ENCODE peak calls at places on chromosome 16, in five cellular contexts. One of them, this sample, is unnamed. For H3K27me3 and H3K4me1, the result is how much of the 10 kb centered on the place peaks cover.

GRCh38 chr16:58339452-58339938 is 44.7 kb upstream of the PRSS54 start:
- DNase-seq in K562: no peak
- DNase-seq in CD4-positive, alpha-beta memory T cell: no peak
- DNase-seq in IMR-90: no peak
- DNase-seq in stomach: no peak
- DNase-seq in this sample: no peak

GRCh38 chr16:67917140-67917851 is 14.4 kb downstream of the CTRL start:
- DNase-seq in stomach: no peak
- DNase-seq in K562: no peak
- DNase-seq in IMR-90: peak
- DNase-seq in CD4-positive, alpha-beta memory T cell: no peak
- DNase-seq in this sample: no peak

GRCh38 chr16:79316004-79316458 is 284.5 kb downstream of the MAF start:
- DNase-seq in K562: no peak
- DNase-seq in CD4-positive, alpha-beta memory T cell: no peak
- DNase-seq in stomach: no peak
- DNase-seq in IMR-90: no peak
- DNase-seq in this sample: no peak

GRCh38 chr16:87384162-87384999 is 805 bp upstream of the FBXO31 start:
- DNase-seq in IMR-90: no peak
- DNase-seq in stomach: peak
- DNase-seq in CD4-positive, alpha-beta memory T cell: no peak
- DNase-seq in K562: no peak
- DNase-seq in this sample: peak

GRCh38 chr16:58419241-58420012 is 27.2 kb downstream of the GINS3 start:
- DNase-seq in CD4-positive, alpha-beta memory T cell: no peak
- DNase-seq in IMR-90: no peak
- DNase-seq in stomach: no peak
- DNase-seq in K562: no peak
- DNase-seq in this sample: no peak

GRCh38 chr16:168424-168823 is 2.6 kb downstream of the HBM start:
- DNase-seq in CD4-positive, alpha-beta memory T cell: no peak
- DNase-seq in stomach: no peak
- DNase-seq in K562: no peak
- DNase-seq in IMR-90: no peak
- DNase-seq in this sample: no peak

GRCh38 chr16:6694636-6695035 is 638.0 kb upstream of the RBFOX1 start:
- DNase-seq in K562: no peak
- DNase-seq in CD4-positive, alpha-beta memory T cell: no peak
- DNase-seq in stomach: no peak
- DNase-seq in IMR-90: no peak
- DNase-seq in this sample: no peak

GRCh38 chr16:87881327-87882200 is 12.3 kb upstream of the SLC7A5 start:
- DNase-seq in K562: no peak
- DNase-seq in stomach: no peak
- DNase-seq in IMR-90: no peak
- DNase-seq in CD4-positive, alpha-beta memory T cell: no peak
- DNase-seq in this sample: no peak

GRCh38 chr16:74605746-74606520 is 981 bp downstream of the GLG1 start:
- DNase-seq in IMR-90: no peak
- DNase-seq in CD4-positive, alpha-beta memory T cell: no peak
- DNase-seq in stomach: no peak
- DNase-seq in K562: peak
- DNase-seq in this sample: no peak

GRCh38 chr16:65574311-65574966 is 452.6 kb upstream of the CDH11 start:
- DNase-seq in stomach: no peak
- DNase-seq in IMR-90: no peak
- DNase-seq in K562: no peak
- DNase-seq in CD4-positive, alpha-beta memory T cell: no peak
- DNase-seq in this sample: no peak

GRCh38 chr16:55576369-55576768 is 9.9 kb downstream of the CAPNS2 start:
- DNase-seq in CD4-positive, alpha-beta memory T cell: no peak
- DNase-seq in K562: no peak
- DNase-seq in stomach: no peak
- DNase-seq in IMR-90: no peak
- DNase-seq in this sample: no peak

GRCh38 chr16:6447046-6447445 is 885.6 kb upstream of the RBFOX1 start:
- DNase-seq in IMR-90: no peak
- DNase-seq in K562: no peak
- DNase-seq in CD4-positive, alpha-beta memory T cell: no peak
- DNase-seq in stomach: no peak
- DNase-seq in this sample: no peak

GRCh38 chr16:28534542-28535373 is 4.0 kb downstream of the NUPR1 start:
- DNase-seq in K562: no peak
- DNase-seq in CD4-positive, alpha-beta memory T cell: peak
- DNase-seq in IMR-90: no peak
- DNase-seq in stomach: peak
- DNase-seq in this sample: peak

GRCh38 chr16:14301150-14302030 is 230.3 kb downstream of the MRTFB start:
- DNase-seq in CD4-positive, alpha-beta memory T cell: no peak
- DNase-seq in IMR-90: no peak
- DNase-seq in K562: peak
- DNase-seq in stomach: peak
- DNase-seq in this sample: no peak

GRCh38 chr16:12546918-12547607 is 256.6 kb downstream of the CPPED1 start:
- DNase-seq in CD4-positive, alpha-beta memory T cell: no peak
- DNase-seq in IMR-90: peak
- DNase-seq in stomach: no peak
- DNase-seq in K562: no peak
- DNase-seq in this sample: no peak

GRCh38 chr16:25690563-25691143 is 1.1 kb upstream of the HS3ST4 start:
- DNase-seq in CD4-positive, alpha-beta memory T cell: no peak
- DNase-seq in IMR-90: no peak
- DNase-seq in K562: no peak
- DNase-seq in stomach: peak
- DNase-seq in this sample: no peak

GRCh38 chr16:65305588-65305987 is 183.7 kb upstream of the CDH11 start:
- DNase-seq in IMR-90: no peak
- DNase-seq in stomach: no peak
- DNase-seq in CD4-positive, alpha-beta memory T cell: no peak
- DNase-seq in K562: no peak
- DNase-seq in this sample: no peak

GRCh38 chr16:73231969-73232554 is 184.1 kb upstream of the ZFHX3 start:
- DNase-seq in CD4-positive, alpha-beta memory T cell: no peak
- DNase-seq in stomach: no peak
- DNase-seq in K562: no peak
- DNase-seq in IMR-90: no peak
- DNase-seq in this sample: no peak

GRCh38 chr16:71585318-71585703 is 8.4 kb upstream of the TAT start:
- DNase-seq in CD4-positive, alpha-beta memory T cell: no peak
- DNase-seq in IMR-90: no peak
- DNase-seq in K562: no peak
- DNase-seq in stomach: no peak
- DNase-seq in this sample: no peak

GRCh38 chr16:695355-696089 is 5.3 kb upstream of the WDR24 start:
- DNase-seq in stomach: peak
- DNase-seq in CD4-positive, alpha-beta memory T cell: peak
- DNase-seq in K562: peak
- DNase-seq in IMR-90: no peak
- DNase-seq in this sample: no peak

GRCh38 chr16:9850716-9851115 is 331.5 kb downstream of the GRIN2A start:
- DNase-seq in CD4-positive, alpha-beta memory T cell: no peak
- DNase-seq in K562: no peak
- DNase-seq in stomach: no peak
- DNase-seq in IMR-90: no peak
- DNase-seq in this sample: no peak

GRCh38 chr16:8967437-8967821 is 3.7 kb upstream of the USP7 start:
- DNase-seq in K562: peak
- DNase-seq in IMR-90: no peak
- DNase-seq in CD4-positive, alpha-beta memory T cell: no peak
- DNase-seq in stomach: no peak
- DNase-seq in this sample: no peak

DNA sequence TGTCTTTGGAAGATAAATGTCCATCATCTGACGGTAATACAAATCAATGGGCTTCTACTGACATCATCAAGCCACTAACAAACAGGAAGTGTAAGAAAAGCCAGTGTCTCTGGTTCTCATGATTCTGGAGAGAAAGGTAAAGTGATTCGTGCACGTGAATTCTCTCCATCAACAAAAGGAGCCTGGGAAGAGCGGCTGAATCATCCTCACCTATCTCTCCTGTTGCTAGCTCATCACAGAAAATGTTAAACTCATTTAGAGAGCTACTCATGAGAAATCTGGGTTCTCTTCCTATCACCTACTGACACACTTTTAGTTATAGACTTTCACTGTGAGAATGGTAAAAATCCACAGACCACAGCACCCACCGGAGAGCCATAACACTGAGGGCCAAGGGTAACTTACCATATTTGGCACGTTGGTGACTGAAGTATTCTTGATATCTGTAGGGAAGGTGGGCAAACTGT is 70.3 kb downstream of the CREBBP start:
- DNase-seq in CD4-positive, alpha-beta memory T cell: no peak
- DNase-seq in stomach: no peak
- DNase-seq in K562: no peak
- DNase-seq in IMR-90: no peak
- DNase-seq in this sample: no peak
- H3K4me3 ChIP-seq in CD4-positive, alpha-beta memory T cell: no peak
- H3K4me3 ChIP-seq in stomach: no peak
- H3K4me3 ChIP-seq in K562: no peak
- H3K4me3 ChIP-seq in IMR-90: no peak
- H3K4me3 ChIP-seq in this sample: no peak

GRCh38 chr16:11472410-11472809 is 114.3 kb downstream of the LITAF start:
- DNase-seq in stomach: no peak
- DNase-seq in CD4-positive, alpha-beta memory T cell: no peak
- DNase-seq in IMR-90: no peak
- DNase-seq in K562: no peak
- DNase-seq in this sample: no peak

GRCh38 chr16:11474617-11475291 is 112.0 kb downstream of the LITAF start:
- DNase-seq in IMR-90: no peak
- DNase-seq in CD4-positive, alpha-beta memory T cell: no peak
- DNase-seq in stomach: peak
- DNase-seq in K562: no peak
- DNase-seq in this sample: no peak

GRCh38 chr16:11471548-11471947 is 115.2 kb downstream of the LITAF start:
- DNase-seq in K562: no peak
- DNase-seq in IMR-90: no peak
- DNase-seq in CD4-positive, alpha-beta memory T cell: no peak
- DNase-seq in stomach: no peak
- DNase-seq in this sample: no peak

GRCh38 chr16:11472851-11473250 is 113.9 kb downstream of the LITAF start:
- DNase-seq in IMR-90: no peak
- DNase-seq in stomach: no peak
- DNase-seq in CD4-positive, alpha-beta memory T cell: no peak
- DNase-seq in K562: no peak
- DNase-seq in this sample: no peak

DNA sequence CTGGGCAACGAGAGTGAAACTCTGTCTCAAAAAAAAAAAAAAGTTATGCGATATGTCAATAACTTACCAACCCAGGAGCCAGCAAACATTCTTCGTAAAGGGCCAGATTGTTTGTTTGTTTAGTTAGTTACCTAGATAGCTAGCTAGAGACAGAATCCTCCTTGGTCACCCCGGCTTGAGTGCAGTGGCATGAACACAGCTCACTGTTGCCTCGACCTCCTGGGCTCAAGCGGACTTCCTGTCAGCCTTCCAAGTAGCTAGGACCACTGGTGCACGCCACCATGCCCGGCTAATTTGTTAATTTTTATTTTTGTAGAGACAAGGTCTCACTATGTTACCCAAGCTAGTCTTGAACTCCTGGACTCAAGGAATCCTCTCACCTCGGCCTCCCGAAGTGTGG is 113.0 kb downstream of the LITAF start:
- DNase-seq in K562: no peak
- DNase-seq in stomach: no peak
- DNase-seq in CD4-positive, alpha-beta memory T cell: no peak
- DNase-seq in IMR-90: no peak
- DNase-seq in this sample: no peak
- H3K27me3 ChIP-seq in K562: under half
- H3K27me3 ChIP-seq in stomach: under half
- H3K27me3 ChIP-seq in CD4-positive, alpha-beta memory T cell: under half
- H3K27me3 ChIP-seq in IMR-90: under half
- H3K27me3 ChIP-seq in this sample: under half

DNA sequence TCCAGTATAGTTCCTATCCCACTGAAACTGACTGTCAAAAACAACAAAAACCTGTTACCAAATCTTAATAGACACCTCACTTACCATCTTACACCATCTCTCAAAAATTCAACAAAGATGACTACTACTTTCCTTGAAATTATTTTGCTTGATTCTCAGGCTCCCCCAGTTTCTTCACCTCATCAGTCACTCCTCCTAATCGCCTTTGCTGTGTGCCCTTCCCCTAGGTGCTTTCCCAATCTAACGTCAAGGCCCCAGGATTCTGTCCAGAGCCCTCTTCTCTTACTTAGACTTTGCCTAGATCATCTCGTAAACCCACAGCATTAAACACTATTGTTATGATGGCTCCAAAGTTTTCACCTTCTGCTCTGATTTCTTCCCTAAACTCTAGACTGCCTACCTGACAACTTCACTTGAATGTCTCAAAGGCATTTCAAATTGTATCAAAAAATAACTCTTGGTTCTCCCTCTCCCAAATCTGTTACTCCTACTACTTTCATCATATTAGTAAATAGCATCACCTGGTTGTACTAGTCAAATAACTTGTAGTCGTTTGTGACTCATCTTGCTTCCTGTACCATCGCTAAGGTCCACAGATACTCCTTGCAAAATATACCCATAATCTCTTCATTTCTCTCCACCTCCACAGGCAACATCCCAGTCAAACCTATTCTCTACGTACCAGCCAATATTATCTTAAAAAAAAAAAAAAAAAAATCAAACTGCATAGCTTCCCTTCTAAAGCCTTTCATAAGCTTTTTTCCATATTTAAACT is 18.0 kb downstream of the C16orf87 start:
- DNase-seq in stomach: no peak
- DNase-seq in IMR-90: no peak
- DNase-seq in CD4-positive, alpha-beta memory T cell: no peak
- DNase-seq in K562: no peak
- DNase-seq in this sample: no peak
- H3K4me1 ChIP-seq in stomach: under half
- H3K4me1 ChIP-seq in IMR-90: under half
- H3K4me1 ChIP-seq in CD4-positive, alpha-beta memory T cell: half or more
- H3K4me1 ChIP-seq in K562: under half
- H3K4me1 ChIP-seq in this sample: under half

DNA sequence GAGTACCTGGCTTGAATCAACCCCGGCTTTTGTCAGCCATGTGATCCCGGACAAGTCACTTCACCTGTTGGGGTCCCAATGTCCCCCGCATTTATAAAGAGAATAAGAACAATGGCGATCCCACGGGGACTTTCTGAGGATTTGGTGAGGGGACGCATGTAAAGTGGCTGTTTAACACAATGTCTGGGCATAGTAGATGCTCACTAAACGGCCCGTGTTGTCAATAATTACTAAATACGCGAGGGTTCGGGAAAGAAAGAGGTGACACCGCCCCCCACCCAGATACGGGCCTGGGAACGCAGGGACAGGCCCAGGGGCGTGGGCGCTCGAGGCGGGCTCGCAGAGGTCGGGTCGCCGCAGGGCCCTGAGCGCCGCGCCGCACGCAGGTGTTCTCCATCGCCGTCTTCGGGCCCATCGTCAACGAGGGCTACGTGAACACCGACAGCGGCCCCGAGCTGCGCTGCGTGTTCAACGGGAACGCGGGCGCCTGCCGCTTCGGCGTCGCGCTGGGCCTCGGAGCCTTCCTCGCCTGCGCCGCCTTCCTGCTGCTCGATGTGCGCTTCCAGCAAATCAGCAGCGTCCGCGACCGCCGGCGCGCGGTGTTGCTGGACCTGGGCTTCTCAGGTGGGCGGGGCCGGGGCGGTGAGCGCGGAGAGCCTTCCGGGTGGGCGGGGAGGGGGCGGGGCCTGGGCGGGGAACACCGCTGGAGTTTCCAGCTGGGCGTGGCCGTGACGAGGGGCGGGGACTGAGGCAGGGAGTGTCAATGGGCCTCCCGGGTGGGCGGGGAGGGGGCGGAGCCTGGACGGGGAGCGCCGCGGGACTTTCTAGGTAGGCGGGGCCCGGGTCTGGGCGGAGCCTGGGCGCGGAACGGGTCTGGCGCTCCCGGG is 2.1 kb downstream of the SYNGR3 start:
- DNase-seq in stomach: peak
- DNase-seq in CD4-positive, alpha-beta memory T cell: peak
- DNase-seq in K562: peak
- DNase-seq in IMR-90: peak
- DNase-seq in this sample: peak
- H3K4me3 ChIP-seq in stomach: peak
- H3K4me3 ChIP-seq in CD4-positive, alpha-beta memory T cell: peak
- H3K4me3 ChIP-seq in K562: peak
- H3K4me3 ChIP-seq in IMR-90: peak
- H3K4me3 ChIP-seq in this sample: peak